ENCODE peak calls at places on chromosomes 12 and 14, in ten cellular contexts. M is pancreas, Q is suprapubic skin, T is transverse colon, V is Panc1, I is Peyer's patch, Y is IMR-90, F is DND-41, N is A549, S is cardiac muscle cell. E is an unnamed sample.

GRCh38 chr12:4011597-4011996 is 138.4 kb upstream of the PARP11 start:
- DNase-seq in V (no peak), Y (no peak), S (no peak), M (no peak), F (no peak), N (peak; percentile 49), T (no peak), I (no peak), Q (no peak), E (no peak)

GRCh38 chr12:80412343-80412953 is 31.6 kb upstream of the PTPRQ start:
- DNase-seq in M (no peak), Y (peak; percentile 69), N (peak; percentile 65), V (peak; percentile 8), I (no peak), S (peak; percentile 76), F (no peak), Q (no peak), T (no peak), E (peak; percentile 30)

GRCh38 chr12:55666508-55666907 is 29.8 kb downstream of the OR10P1 start:
- DNase-seq in Q (no peak), I (no peak), Y (no peak), V (no peak), F (no peak), T (no peak), N (no peak), S (no peak), M (no peak), E (no peak)

GRCh38 chr12:116561181-116561821 is 2.1 kb downstream of the MAP1LC3B2 start:
- DNase-seq in M (no peak), Q (peak; percentile 47), N (no peak), V (no peak), Y (no peak), F (no peak), I (no peak), S (peak; percentile 30), T (no peak), E (no peak)

GRCh38 chr12:84911331-84912190 is 1.0 kb downstream of the SLC6A15 start:
- DNase-seq in T (peak; percentile 22), M (no peak), N (peak; percentile 72), V (peak; percentile 7), Y (peak; percentile 56), Q (peak; percentile 86), S (peak; percentile 81), I (no peak), F (no peak), E (no peak)

GRCh38 chr14:104335176-104335575 is 196.8 kb downstream of the KIF26A start:
- DNase-seq in F (no peak), M (no peak), T (no peak), Y (no peak), N (no peak), S (no peak), V (no peak), I (no peak), Q (no peak), E (no peak)

GRCh38 chr12:58041441-58041840 is 100.1 kb downstream of the ATP23 start:
- DNase-seq in N (no peak), T (no peak), S (no peak), Y (no peak), Q (no peak), I (no peak), V (no peak), M (no peak), F (no peak), E (no peak)

GRCh38 chr14:55062517-55063351 is 11.3 kb downstream of the MAPK1IP1L start:
- DNase-seq in M (peak; percentile 19), S (no peak), F (no peak), Q (no peak), V (no peak), Y (no peak), I (no peak), N (no peak), T (no peak), E (no peak)

GRCh38 chr14:59755388-59755787 is 115.2 kb downstream of the RTN1 start:
- DNase-seq in T (no peak), V (no peak), Q (no peak), N (no peak), Y (no peak), M (no peak), F (no peak), I (no peak), S (no peak), E (no peak)

GRCh38 chr14:93430889-93431670 is at the start of gene UNC79:
- DNase-seq in V (no peak), N (no peak), Q (no peak), F (peak; percentile 16), S (peak; percentile 43), T (no peak), M (peak; percentile 80), Y (no peak), I (no peak), E (no peak)

GRCh38 chr12:129076466-129077325 is 223.4 kb downstream of the GLT1D1 start:
- DNase-seq in T (no peak), V (no peak), I (no peak), F (no peak), Y (no peak), S (no peak), N (no peak), M (no peak), Q (no peak), E (no peak)
- H3K27ac ChIP-seq in T (no peak overlapping the region), V (no peak overlapping the region), I (no peak overlapping the region), F (no peak overlapping the region), Y (no peak overlapping the region), S (no peak overlapping the region), N (no peak overlapping the region), M (no peak overlapping the region), Q (no peak overlapping the region), E (no peak overlapping the region)

GRCh38 chr14:69004731-69005431 is 25.8 kb upstream of the ACTN1 start:
- DNase-seq in Y (peak; percentile 43), V (no peak), Q (no peak), T (no peak), F (no peak), S (peak; percentile 42), I (no peak), N (no peak), M (no peak), E (no peak)
- H3K4me3 ChIP-seq in Y (no peak overlapping the region), V (no peak overlapping the region), Q (no peak overlapping the region), T (no peak overlapping the region), F (no peak overlapping the region), S (no peak overlapping the region), I (no peak overlapping the region), N (no peak overlapping the region), M (no peak overlapping the region), E (no peak overlapping the region)

GRCh38 chr14:70919774-70920173 is 12.5 kb downstream of the PCNX1 start:
- DNase-seq in S (peak; percentile 72), I (no peak), N (no peak), Y (peak; percentile 37), V (no peak), Q (no peak), F (peak; percentile 59), T (no peak), M (no peak), E (no peak)
- H3K4me1 ChIP-seq in S (peaks cover 14% of the 10 kb centered on the region), I (peaks cover 26% of the 10 kb centered on the region), N (peaks cover 29% of the 10 kb centered on the region), Y (peaks cover 11% of the 10 kb centered on the region), V (peaks cover 7% of the 10 kb centered on the region), Q (peaks cover 28% of the 10 kb centered on the region), F (peaks cover 48% of the 10 kb centered on the region), T (peaks cover 8% of the 10 kb centered on the region), M (peaks cover 10% of the 10 kb centered on the region), E (peaks cover 83% of the 10 kb centered on the region)

GRCh38 chr12:6434205-6435180 is 10.3 kb upstream of the CD27 start:
- DNase-seq in Y (no peak), T (no peak), N (no peak), M (no peak), Q (no peak), F (no peak), S (no peak), V (no peak), I (peak; percentile 60), E (no peak)
- H3K27ac ChIP-seq in Y (no peak overlapping the region), T (no peak overlapping the region), N (peak overlapping the region; percentile 52), M (no peak overlapping the region), Q (no peak overlapping the region), F (no peak overlapping the region), S (no peak overlapping the region), V (no peak overlapping the region), I (no peak overlapping the region), E (peak overlapping the region; percentile 71)

GRCh38 chr14:49861581-49861922 is 9.0 kb upstream of the NEMF start:
- DNase-seq in Y (peak; percentile 87), I (peak; percentile 69), N (peak; percentile 84), S (peak; percentile 94), F (peak; percentile 75), V (no peak), M (peak; percentile 36), T (peak; percentile 73), Q (peak; percentile 85), E (no peak)

GRCh38 chr14:49861923-49862673 is 9.5 kb upstream of the NEMF start:
- DNase-seq in I (peak; percentile 87), N (peak; percentile 93), Y (peak; percentile 87), Q (peak; percentile 96), S (peak; percentile 94), V (peak; percentile 93), M (peak; percentile 81), F (peak; percentile 86), T (peak; percentile 88), E (peak; percentile 95)

GRCh38 chr14:49863483-49864262 is 11.1 kb upstream of the NEMF start:
- DNase-seq in Q (no peak), Y (no peak), N (no peak), M (no peak), T (no peak), F (peak; percentile 27), S (no peak), V (no peak), I (peak; percentile 38), E (peak; percentile 57)

GRCh38 chr14:49858383-49858782 is 5.8 kb upstream of the NEMF start:
- DNase-seq in I (no peak), V (no peak), Y (no peak), S (no peak), F (no peak), N (no peak), Q (no peak), M (no peak), T (no peak), E (peak; percentile 32)

DNA sequence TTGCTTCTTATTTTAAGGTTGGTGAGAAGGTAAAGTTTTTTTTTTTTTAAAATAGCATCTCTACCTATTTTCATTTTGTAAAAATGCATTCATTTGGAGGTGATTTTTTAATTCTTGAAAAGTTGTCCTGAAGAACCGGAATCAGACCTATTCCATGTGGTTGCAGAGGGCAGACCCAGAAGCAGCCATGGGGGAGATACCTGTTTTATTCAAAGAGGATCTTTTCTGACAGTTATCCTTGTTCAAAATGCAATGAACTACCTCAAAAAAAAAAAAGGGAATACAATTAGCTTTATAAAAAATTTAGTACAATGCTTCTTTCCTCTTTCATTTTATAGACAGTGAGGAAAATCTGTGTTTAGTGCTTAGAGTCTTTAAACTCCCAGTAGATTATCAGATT is 8.4 kb upstream of the NEMF start:
- DNase-seq in Q (no peak), F (no peak), I (no peak), M (no peak), S (no peak), V (no peak), T (no peak), Y (no peak), N (no peak), E (no peak)
- H3K4me3 ChIP-seq in Q (peak overlapping the region; percentile 71), F (peak overlapping the region; percentile 77), I (peak overlapping the region; percentile 70), M (peak overlapping the region; percentile 52), S (peak overlapping the region; percentile 58), V (peak overlapping the region; percentile 82), T (no peak overlapping the region), Y (peak overlapping the region; percentile 60), N (peak overlapping the region; percentile 59), E (peak overlapping the region; percentile 100)